ENCODE peak calls at places on chromosomes 5 and 9, in six cellular contexts. D is NB4, L is cardiac muscle cell, A is heart right ventricle, E is body of pancreas, N is uterus. X is an unnamed sample.

GRCh38 chr9:125486576-125486975 is 220.4 kb downstream of the MAPKAP1 start:
- DNase-seq in A (peak; percentile 69), D (no peak), L (no peak), E (no peak), N (no peak), X (no peak)

GRCh38 chr5:13212843-13213242 is 731.6 kb downstream of the DNAH5 start:
- DNase-seq in L (no peak), A (no peak), D (no peak), N (no peak), E (no peak), X (no peak)

GRCh38 chr9:123418052-123418430 is 62.0 kb downstream of the CRB2 start:
- DNase-seq in N (no peak), L (no peak), A (no peak), D (no peak), E (no peak), X (no peak)

GRCh38 chr5:135437796-135438560 is 9.2 kb downstream of the DCANP1 start:
- DNase-seq in L (peak; percentile 90), N (peak; percentile 40), D (no peak), A (peak; percentile 80), E (peak; percentile 70), X (no peak)

GRCh38 chr5:164000819-164001218 is 495.4 kb downstream of the MAT2B start:
- DNase-seq in L (no peak), N (no peak), A (no peak), E (no peak), D (no peak), X (no peak)

GRCh38 chr5:115601709-115602584 is at the start of gene TICAM2:
- DNase-seq in N (peak; percentile 61), L (peak; percentile 74), E (peak; percentile 80), A (peak; percentile 70), D (peak; percentile 80), X (peak; percentile 33)

GRCh38 chr5:139725073-139725830 is 70.4 kb upstream of the PSD2 start:
- DNase-seq in E (peak; percentile 20), L (peak; percentile 72), A (peak; percentile 58), N (peak; percentile 77), D (no peak), X (no peak)

GRCh38 chr5:128412145-128412930 is 125.7 kb downstream of the FBN2 start:
- DNase-seq in N (no peak), A (no peak), E (no peak), D (no peak), L (no peak), X (no peak)

GRCh38 chr9:90343360-90343759 is 299.3 kb downstream of the DIRAS2 start:
- DNase-seq in N (no peak), A (no peak), L (peak; percentile 30), D (peak; percentile 2), E (no peak), X (no peak)

GRCh38 chr5:14156611-14157493 is 13.7 kb downstream of the TRIO start:
- DNase-seq in D (peak; percentile 87), N (peak; percentile 63), E (peak; percentile 35), L (peak; percentile 95), A (peak; percentile 69), X (no peak)

GRCh38 chr9:133742849-133743444 is 4.8 kb upstream of the SARDH start:
- DNase-seq in E (peak; percentile 63), D (peak; percentile 72), L (peak; percentile 68), N (peak; percentile 69), A (peak; percentile 70), X (peak; percentile 37)

GRCh38 chr5:100553209-100553608 is 18.0 kb downstream of the FAM174A start:
- DNase-seq in N (no peak), A (no peak), D (no peak), E (no peak), L (no peak), X (no peak)

GRCh38 chr5:111741270-111741669 is 15.7 kb downstream of the NREP start:
- DNase-seq in D (no peak), E (no peak), A (no peak), L (no peak), N (no peak), X (no peak)

GRCh38 chr5:74019923-74020322 is 393.9 kb downstream of the ARHGEF28 start:
- DNase-seq in N (no peak), D (no peak), A (no peak), E (no peak), L (peak; percentile 14), X (no peak)

GRCh38 chr5:74016373-74016772 is 390.4 kb downstream of the ARHGEF28 start:
- DNase-seq in L (no peak), A (no peak), N (no peak), E (no peak), D (peak; percentile 23), X (no peak)

GRCh38 chr5:74017786-74018211 is 391.8 kb downstream of the ARHGEF28 start:
- DNase-seq in N (no peak), E (peak; percentile 13), L (peak; percentile 26), A (no peak), D (peak; percentile 7), X (no peak)

GRCh38 chr5:74015716-74016115 is 389.7 kb downstream of the ARHGEF28 start:
- DNase-seq in E (no peak), A (no peak), D (no peak), N (no peak), L (peak; percentile 55), X (no peak)

GRCh38 chr5:74017112-74017511 is 391.1 kb downstream of the ARHGEF28 start:
- DNase-seq in N (no peak), A (no peak), D (no peak), L (peak; percentile 10), E (no peak), X (no peak)
- TF ChIP-seq CTCF in N (no peak), A (no peak), D (no peak), L (no peak), E (no peak), X (no peak)

GRCh38 chr5:77282337-77283027 is 72.0 kb downstream of the PDE8B start:
- DNase-seq in A (no peak), L (peak; percentile 49), E (peak; percentile 11), D (no peak), N (peak; percentile 60), X (no peak)
- TF ChIP-seq CTCF in A (no peak), L (peak; percentile 18), E (no peak), D (no peak), N (peak; percentile 25), X (no peak)

DNA sequence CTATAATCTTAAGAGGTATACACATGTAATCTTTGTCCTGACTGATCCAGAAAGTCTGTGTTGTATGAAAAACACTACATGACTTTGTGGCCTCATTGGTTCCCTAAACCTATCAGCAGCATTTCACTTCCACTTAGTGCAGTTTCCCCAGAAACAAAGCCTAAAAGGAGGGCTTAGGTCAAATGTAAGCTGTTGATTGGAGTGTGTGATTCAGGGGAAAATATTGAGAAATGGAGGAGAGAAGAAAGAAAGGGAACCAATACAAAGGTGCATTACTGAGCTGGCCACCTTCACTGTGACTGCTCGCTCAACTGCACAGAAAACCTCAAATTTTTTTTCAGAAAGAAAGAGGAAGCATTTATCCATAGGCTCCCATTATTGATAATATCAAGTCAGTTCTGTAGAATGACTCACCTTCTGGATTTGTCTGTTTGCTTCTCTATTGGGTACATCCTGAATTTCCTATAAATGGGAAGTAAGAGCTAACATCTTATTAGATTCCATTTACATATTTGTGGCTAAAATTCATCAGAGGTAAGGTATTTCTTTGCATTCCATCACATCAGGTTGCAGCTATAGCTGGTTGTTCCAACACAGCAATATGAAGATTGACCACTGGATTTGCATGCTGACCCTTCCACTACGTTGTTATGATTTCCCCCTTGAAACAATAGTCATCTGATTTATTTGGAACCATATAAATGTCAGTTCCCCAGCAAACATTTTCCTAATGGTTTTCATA is 10.3 kb upstream of the FST start:
- DNase-seq in D (peak; percentile 17), E (no peak), A (no peak), N (no peak), L (no peak), X (no peak)
- TF ChIP-seq CTCF in D (no peak), E (no peak), A (no peak), N (no peak), L (no peak), X (no peak)

GRCh38 chr9:127079741-127080140 is 42.7 kb downstream of the ANGPTL2 start:
- DNase-seq in N (peak; percentile 10), A (no peak), D (no peak), E (no peak), L (no peak), X (no peak)

GRCh38 chr9:127078988-127079387 is 43.4 kb downstream of the ANGPTL2 start:
- DNase-seq in A (no peak), E (no peak), N (peak; percentile 6), L (no peak), D (no peak), X (no peak)

GRCh38 chr9:127077658-127077975 is 44.8 kb downstream of the ANGPTL2 start:
- DNase-seq in D (no peak), L (no peak), E (no peak), A (no peak), N (peak; percentile 17), X (no peak)

GRCh38 chr9:127076860-127077657 is 45.4 kb downstream of the ANGPTL2 start:
- DNase-seq in E (no peak), A (no peak), N (peak; percentile 48), D (no peak), L (no peak), X (no peak)

DNA sequence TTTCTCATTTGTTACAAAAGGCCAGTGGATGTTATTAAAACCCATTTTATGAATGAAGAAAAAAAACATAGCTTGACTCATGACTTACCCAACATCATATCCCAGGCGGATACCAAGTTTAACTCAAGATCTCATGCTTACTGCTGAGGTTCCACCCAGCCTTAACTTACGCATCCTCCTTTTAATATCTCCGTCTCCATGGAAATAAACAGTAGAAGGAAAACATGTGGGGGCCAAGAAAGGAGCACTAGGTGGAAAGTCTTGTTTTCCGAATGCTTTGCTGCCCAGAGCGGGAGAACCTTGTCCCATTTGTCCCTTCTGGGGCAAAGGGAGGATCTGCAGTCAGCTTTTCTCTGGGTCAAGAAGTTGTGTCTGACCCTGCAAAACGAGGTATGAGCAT is 44.1 kb downstream of the ANGPTL2 start:
- DNase-seq in N (peak; percentile 10), A (no peak), L (no peak), E (no peak), D (no peak), X (no peak)
- TF ChIP-seq CTCF in N (no peak), A (no peak), L (no peak), E (no peak), D (no peak), X (no peak)

GRCh38 chr9:17436854-17437253 is 142.0 kb upstream of the SH3GL2 start:
- DNase-seq in E (no peak), A (no peak), N (no peak), L (no peak), D (no peak), X (no peak)
- TF ChIP-seq CTCF in E (no peak), A (no peak), N (no peak), L (no peak), D (no peak), X (no peak)